ENCODE peak calls at places on chromosomes 6 and 20, in four cellular contexts. U, C, B and Y are unnamed samples. For H3K4me1, the result is how much of the 10 kb centered on the place peaks cover.

GRCh38 chr6:38833320-38833719 is 118.2 kb downstream of the DNAH8 start:
- DNase-seq in U (no peak), C (no peak), B (no peak), Y (no peak)

GRCh38 chr20:23456416-23456815 is 3.7 kb upstream of the CST11 start:
- DNase-seq in U (no peak), C (no peak), B (no peak), Y (no peak)

GRCh38 chr6:129605962-129606361 is 104.0 kb downstream of the ARHGAP18 start:
- DNase-seq in U (no peak), C (no peak), B (no peak), Y (no peak)

GRCh38 chr6:10962673-10963072 is 75.8 kb downstream of the SYCP2L start:
- DNase-seq in U (no peak), C (peak), B (no peak), Y (no peak)

GRCh38 chr6:18741741-18742140 is 354.6 kb downstream of the RNF144B start:
- DNase-seq in U (no peak), C (no peak), B (no peak), Y (no peak)

GRCh38 chr20:57749131-57749690 is 39.4 kb upstream of the PMEPA1 start:
- DNase-seq in U (peak), C (no peak), B (no peak), Y (no peak)

GRCh38 chr6:8108031-8108660 is 5.8 kb upstream of the EEF1E1 start:
- DNase-seq in U (no peak), C (peak), B (no peak), Y (no peak)

GRCh38 chr20:14948416-14948815 is 611.0 kb upstream of the FLRT3 start:
- DNase-seq in U (no peak), C (no peak), B (no peak), Y (no peak)

GRCh38 chr6:72956272-72956671 is 269.0 kb downstream of the KHDC1L start:
- DNase-seq in U (no peak), C (no peak), B (no peak), Y (no peak)

GRCh38 chr6:139568157-139568955 is 193.9 kb upstream of the CITED2 start:
- DNase-seq in U (no peak), C (no peak), B (no peak), Y (no peak)

GRCh38 chr6:75489025-75489424 is 4.6 kb downstream of the FILIP1 start:
- DNase-seq in U (no peak), C (peak), B (no peak), Y (no peak)

GRCh38 chr6:12313992-12314589 is 23.9 kb downstream of the EDN1 start:
- DNase-seq in U (no peak), C (no peak), B (no peak), Y (no peak)

GRCh38 chr20:25100914-25101313 is 19.0 kb upstream of the VSX1 start:
- DNase-seq in U (no peak), C (no peak), B (no peak), Y (no peak)

GRCh38 chr6:149004664-149005063 is 257.8 kb downstream of the UST start:
- DNase-seq in U (no peak), C (no peak), B (no peak), Y (no peak)

GRCh38 chr20:35433337-35433736 is 4.7 kb downstream of the GDF5 start:
- DNase-seq in U (no peak), C (no peak), B (no peak), Y (no peak)

GRCh38 chr20:50292324-50293243 is 102.0 kb downstream of the CEBPB start:
- DNase-seq in U (peak), C (peak), B (peak), Y (no peak)

GRCh38 chr20:51061646-51062045 is 38.7 kb upstream of the KCNG1 start:
- DNase-seq in U (no peak), C (no peak), B (no peak), Y (no peak)

GRCh38 chr6:145372671-145373123 is 362.6 kb downstream of the EPM2A start:
- DNase-seq in U (no peak), C (peak), B (no peak), Y (no peak)

GRCh38 chr6:95383878-95384277 is 193.5 kb upstream of the MANEA start:
- DNase-seq in U (no peak), C (no peak), B (no peak), Y (no peak)
- H3K4me3 ChIP-seq in U (no peak), C (no peak), B (no peak), Y (no peak)

DNA sequence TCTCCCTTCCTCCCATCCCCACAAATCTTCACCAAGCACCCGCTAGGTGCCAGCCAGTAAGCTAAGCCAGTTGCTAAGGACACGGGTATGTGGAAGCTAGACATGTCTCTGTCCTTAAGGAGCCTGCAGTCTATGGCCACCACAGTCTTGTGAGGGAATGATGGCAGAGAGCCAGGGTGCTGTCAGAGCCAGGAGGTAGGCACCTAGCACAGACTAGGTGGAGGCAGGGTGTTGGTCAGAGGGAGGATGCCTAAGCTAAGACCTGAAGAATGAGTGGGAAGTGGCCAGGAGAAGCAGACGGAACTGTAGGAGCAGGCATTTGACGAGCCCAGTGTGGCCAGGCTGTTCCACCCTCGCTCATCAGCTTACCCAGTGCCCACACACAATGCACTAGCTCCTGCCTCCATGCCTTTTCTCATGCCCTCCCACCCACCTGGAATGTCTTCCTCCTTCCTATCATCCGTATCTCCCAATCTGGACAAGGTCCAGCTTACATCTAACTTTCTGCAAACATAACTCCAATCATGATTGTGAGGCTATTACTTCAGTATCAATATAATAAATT is 125.6 kb downstream of the FOXC1 start:
- DNase-seq in U (no peak), C (no peak), B (no peak), Y (no peak)
- H3K4me1 ChIP-seq in U (under half), C (under half), B (under half), Y (under half)

DNA sequence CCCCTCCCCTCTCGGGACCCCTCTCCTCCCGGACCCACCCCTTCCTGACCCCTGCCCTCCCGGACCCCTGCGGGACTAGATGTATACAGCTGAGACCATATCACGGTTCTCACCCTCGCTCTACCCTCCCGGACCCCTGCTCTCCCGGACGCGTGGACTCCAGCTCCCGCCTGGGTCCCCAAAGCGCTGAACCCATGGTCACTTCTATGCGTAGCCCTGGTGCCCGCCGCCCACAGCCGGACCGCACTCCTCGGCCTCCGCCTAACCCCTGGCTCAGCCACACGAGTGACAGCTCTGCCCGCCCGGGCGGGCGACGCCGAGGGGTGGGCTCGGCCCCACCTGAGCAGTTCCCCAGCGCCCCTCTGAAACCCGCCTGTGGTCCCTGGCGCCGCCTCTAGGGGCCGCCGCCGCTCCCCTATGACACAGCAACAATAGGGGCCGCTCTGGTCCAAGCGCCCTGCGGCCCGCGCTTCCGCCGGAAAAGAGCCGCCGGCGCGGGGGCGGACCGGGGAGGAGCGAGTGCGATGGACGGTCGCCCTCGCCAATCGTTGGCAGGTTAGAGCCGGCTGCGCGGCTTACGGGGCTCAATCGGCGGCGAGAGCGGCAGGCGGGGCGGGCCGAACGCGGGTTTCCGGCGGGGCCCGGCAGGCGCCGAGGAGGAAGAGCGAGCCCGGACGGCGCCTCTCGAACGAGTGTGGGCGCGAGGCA is at the start of gene ADRM1:
- DNase-seq in U (peak), C (peak), B (peak), Y (peak)
- H3K27ac ChIP-seq in U (peak), C (peak), B (peak), Y (peak)

GRCh38 chr6:52365317-52365716 is 3.4 kb downstream of the PAQR8 start:
- DNase-seq in U (no peak), C (no peak), B (no peak), Y (no peak)

GRCh38 chr6:52364480-52365166 is 2.7 kb downstream of the PAQR8 start:
- DNase-seq in U (no peak), C (no peak), B (no peak), Y (no peak)

GRCh38 chr6:52369234-52369633 is 7.3 kb downstream of the PAQR8 start:
- DNase-seq in U (no peak), C (no peak), B (no peak), Y (no peak)

GRCh38 chr6:52365871-52366540 is 4.1 kb downstream of the PAQR8 start:
- DNase-seq in U (no peak), C (no peak), B (no peak), Y (no peak)

DNA sequence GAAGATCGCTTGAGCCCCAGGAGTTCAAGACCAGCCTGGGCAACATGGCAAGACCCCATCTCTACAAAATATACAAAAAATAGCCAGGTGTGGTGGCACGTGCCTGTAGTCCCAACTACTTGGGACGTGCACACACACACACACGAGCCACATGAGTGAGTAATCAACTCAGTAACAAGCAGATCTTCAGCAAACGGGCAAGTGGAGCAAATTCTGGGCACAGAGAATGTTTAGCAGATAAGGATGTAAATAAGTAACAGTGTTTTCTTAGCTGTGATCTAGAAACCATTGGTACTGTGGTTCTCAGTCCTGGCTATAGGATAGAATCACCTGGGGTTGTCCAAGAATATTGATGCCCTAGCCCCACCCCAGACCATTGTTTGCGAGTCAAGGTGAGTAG is 6.1 kb downstream of the PAQR8 start:
- DNase-seq in U (no peak), C (no peak), B (no peak), Y (no peak)
- H3K4me3 ChIP-seq in U (no peak), C (no peak), B (no peak), Y (no peak)

GRCh38 chr6:163327165-163327880 is 87.2 kb upstream of the QKI start:
- DNase-seq in U (no peak), C (no peak), B (no peak), Y (no peak)
- H3K4me1 ChIP-seq in U (under half), C (under half), B (under half), Y (under half)